ENCODE peak calls at places on chromosomes 11 and 22, in ten cellular contexts. One of them, this sample, is unnamed.

GRCh38 chr11:102139081-102139498 is 28.8 kb downstream of the YAP1 start:
- DNase-seq in GM13977: no peak
- DNase-seq in chondrocyte: no peak
- DNase-seq in BJ: peak
- DNase-seq in tibial artery: peak
- DNase-seq in neural crest cell: no peak
- DNase-seq in fibroblast of mammary gland: peak
- DNase-seq in AG09309: peak
- DNase-seq in psoas muscle: no peak
- DNase-seq in PC-3: peak
- DNase-seq in this sample: no peak

GRCh38 chr11:131504199-131504949 is 134.0 kb downstream of the NTM start:
- DNase-seq in GM13977: no peak
- DNase-seq in chondrocyte: no peak
- DNase-seq in BJ: no peak
- DNase-seq in tibial artery: no peak
- DNase-seq in neural crest cell: peak
- DNase-seq in fibroblast of mammary gland: no peak
- DNase-seq in AG09309: no peak
- DNase-seq in psoas muscle: peak
- DNase-seq in PC-3: peak
- DNase-seq in this sample: no peak

GRCh38 chr11:127345819-127346459 is 345.4 kb upstream of the KIRREL3 start:
- DNase-seq in GM13977: peak
- DNase-seq in chondrocyte: no peak
- DNase-seq in BJ: no peak
- DNase-seq in tibial artery: no peak
- DNase-seq in neural crest cell: peak
- DNase-seq in fibroblast of mammary gland: peak
- DNase-seq in AG09309: no peak
- DNase-seq in psoas muscle: no peak
- DNase-seq in PC-3: peak
- DNase-seq in this sample: no peak

GRCh38 chr22:21573750-21574494 is 6.4 kb downstream of the UBE2L3 start:
- DNase-seq in GM13977: no peak
- DNase-seq in chondrocyte: no peak
- DNase-seq in BJ: no peak
- DNase-seq in tibial artery: no peak
- DNase-seq in neural crest cell: no peak
- DNase-seq in fibroblast of mammary gland: no peak
- DNase-seq in AG09309: no peak
- DNase-seq in psoas muscle: no peak
- DNase-seq in PC-3: no peak
- DNase-seq in this sample: no peak

GRCh38 chr11:14380947-14381555 is 22.1 kb upstream of the RRAS2 start:
- DNase-seq in GM13977: no peak
- DNase-seq in chondrocyte: peak
- DNase-seq in BJ: no peak
- DNase-seq in tibial artery: peak
- DNase-seq in neural crest cell: peak
- DNase-seq in fibroblast of mammary gland: no peak
- DNase-seq in AG09309: no peak
- DNase-seq in psoas muscle: peak
- DNase-seq in PC-3: peak
- DNase-seq in this sample: no peak

GRCh38 chr11:65310756-65311155 is 3.9 kb upstream of the CDC42EP2 start:
- DNase-seq in GM13977: no peak
- DNase-seq in chondrocyte: no peak
- DNase-seq in BJ: no peak
- DNase-seq in tibial artery: no peak
- DNase-seq in neural crest cell: no peak
- DNase-seq in fibroblast of mammary gland: peak
- DNase-seq in AG09309: no peak
- DNase-seq in psoas muscle: peak
- DNase-seq in PC-3: no peak
- DNase-seq in this sample: no peak

GRCh38 chr11:68012843-68013610 is 2.9 kb downstream of the ALDH3B1 start:
- DNase-seq in GM13977: no peak
- DNase-seq in chondrocyte: no peak
- DNase-seq in BJ: peak
- DNase-seq in tibial artery: peak
- DNase-seq in neural crest cell: no peak
- DNase-seq in fibroblast of mammary gland: peak
- DNase-seq in AG09309: peak
- DNase-seq in psoas muscle: no peak
- DNase-seq in PC-3: peak
- DNase-seq in this sample: peak

GRCh38 chr11:83778598-83778997 is 492.4 kb upstream of the CCDC90B start:
- DNase-seq in GM13977: no peak
- DNase-seq in chondrocyte: no peak
- DNase-seq in BJ: no peak
- DNase-seq in tibial artery: no peak
- DNase-seq in neural crest cell: no peak
- DNase-seq in fibroblast of mammary gland: no peak
- DNase-seq in AG09309: no peak
- DNase-seq in psoas muscle: no peak
- DNase-seq in PC-3: peak
- DNase-seq in this sample: no peak

GRCh38 chr11:70167120-70167519 is 36.0 kb upstream of the FADD start:
- DNase-seq in GM13977: no peak
- DNase-seq in chondrocyte: no peak
- DNase-seq in BJ: no peak
- DNase-seq in tibial artery: no peak
- DNase-seq in neural crest cell: no peak
- DNase-seq in fibroblast of mammary gland: no peak
- DNase-seq in AG09309: no peak
- DNase-seq in psoas muscle: no peak
- DNase-seq in PC-3: no peak
- DNase-seq in this sample: no peak

GRCh38 chr22:30822216-30823014 is 127.7 kb downstream of the OSBP2 start:
- DNase-seq in GM13977: no peak
- DNase-seq in chondrocyte: no peak
- DNase-seq in BJ: no peak
- DNase-seq in tibial artery: peak
- DNase-seq in neural crest cell: peak
- DNase-seq in fibroblast of mammary gland: no peak
- DNase-seq in AG09309: no peak
- DNase-seq in psoas muscle: no peak
- DNase-seq in PC-3: no peak
- DNase-seq in this sample: no peak

GRCh38 chr11:765025-765801 is 12.1 kb downstream of the GATD1 start:
- DNase-seq in GM13977: peak
- DNase-seq in chondrocyte: no peak
- DNase-seq in BJ: no peak
- DNase-seq in tibial artery: peak
- DNase-seq in neural crest cell: peak
- DNase-seq in fibroblast of mammary gland: peak
- DNase-seq in AG09309: no peak
- DNase-seq in psoas muscle: peak
- DNase-seq in PC-3: peak
- DNase-seq in this sample: no peak

DNA sequence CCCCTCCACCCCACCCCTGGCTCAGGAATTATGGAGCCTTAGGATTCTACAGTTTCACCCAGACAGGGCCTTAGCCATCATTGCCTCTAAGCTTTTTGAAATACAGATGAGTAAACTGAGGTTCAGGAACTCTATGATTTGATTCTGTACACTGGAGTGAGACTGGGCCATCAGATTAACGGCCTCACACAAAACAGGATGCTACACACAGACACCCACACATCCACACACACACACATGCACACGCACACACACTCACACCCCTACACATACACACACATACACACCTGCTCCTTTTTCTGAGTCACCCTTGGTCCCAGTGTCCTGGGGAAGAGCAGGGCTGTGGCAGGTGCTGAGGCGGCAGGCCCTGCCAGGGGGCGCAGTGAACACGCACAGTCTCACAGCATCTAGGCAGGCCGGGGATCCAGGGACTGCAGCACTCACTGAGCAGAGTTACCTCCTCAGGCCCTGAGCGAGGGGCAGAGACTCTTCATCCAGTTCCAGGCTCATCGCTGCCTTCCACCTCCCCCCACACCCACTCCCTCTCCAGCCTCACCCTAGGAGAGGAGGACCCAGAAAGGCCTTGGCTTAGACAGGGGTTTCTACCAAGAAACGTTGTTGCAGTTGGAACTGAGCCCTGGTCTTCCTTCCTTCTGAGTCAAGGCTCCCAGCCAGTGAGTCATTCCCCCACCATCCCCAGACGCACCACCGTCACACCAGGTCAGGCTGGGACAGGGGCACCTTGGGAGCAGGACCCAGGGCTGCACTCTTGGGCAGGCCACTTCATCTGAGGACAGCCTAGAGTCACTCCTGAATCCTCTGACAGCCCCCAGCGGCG is 89.8 kb upstream of the PARVA start:
- DNase-seq in GM13977: peak
- DNase-seq in chondrocyte: peak
- DNase-seq in BJ: peak
- DNase-seq in tibial artery: peak
- DNase-seq in neural crest cell: peak
- DNase-seq in fibroblast of mammary gland: peak
- DNase-seq in AG09309: peak
- DNase-seq in psoas muscle: peak
- DNase-seq in PC-3: peak
- DNase-seq in this sample: peak
- TF ChIP-seq CTCF in GM13977: no peak
- TF ChIP-seq CTCF in chondrocyte: peak
- TF ChIP-seq CTCF in BJ: peak
- TF ChIP-seq CTCF in tibial artery: peak
- TF ChIP-seq CTCF in neural crest cell: peak
- TF ChIP-seq CTCF in fibroblast of mammary gland: peak
- TF ChIP-seq CTCF in AG09309: peak
- TF ChIP-seq CTCF in psoas muscle: no peak
- TF ChIP-seq CTCF in PC-3: peak
- TF ChIP-seq CTCF in this sample: peak

GRCh38 chr11:100812517-100812916 is 125.4 kb downstream of the ARHGAP42 start:
- DNase-seq in GM13977: no peak
- DNase-seq in chondrocyte: no peak
- DNase-seq in BJ: no peak
- DNase-seq in tibial artery: no peak
- DNase-seq in neural crest cell: no peak
- DNase-seq in fibroblast of mammary gland: no peak
- DNase-seq in AG09309: no peak
- DNase-seq in psoas muscle: no peak
- DNase-seq in PC-3: no peak
- DNase-seq in this sample: no peak

GRCh38 chr11:100816823-100817222 is 129.7 kb downstream of the ARHGAP42 start:
- DNase-seq in GM13977: no peak
- DNase-seq in chondrocyte: no peak
- DNase-seq in BJ: no peak
- DNase-seq in tibial artery: no peak
- DNase-seq in neural crest cell: no peak
- DNase-seq in fibroblast of mammary gland: no peak
- DNase-seq in AG09309: no peak
- DNase-seq in psoas muscle: no peak
- DNase-seq in PC-3: peak
- DNase-seq in this sample: no peak

GRCh38 chr11:100821198-100821597 is 134.1 kb downstream of the ARHGAP42 start:
- DNase-seq in GM13977: no peak
- DNase-seq in chondrocyte: no peak
- DNase-seq in BJ: no peak
- DNase-seq in tibial artery: no peak
- DNase-seq in neural crest cell: no peak
- DNase-seq in fibroblast of mammary gland: no peak
- DNase-seq in AG09309: no peak
- DNase-seq in psoas muscle: no peak
- DNase-seq in PC-3: peak
- DNase-seq in this sample: no peak

GRCh38 chr11:100815787-100816330 is 128.8 kb downstream of the ARHGAP42 start:
- DNase-seq in GM13977: no peak
- DNase-seq in chondrocyte: no peak
- DNase-seq in BJ: no peak
- DNase-seq in tibial artery: no peak
- DNase-seq in neural crest cell: no peak
- DNase-seq in fibroblast of mammary gland: no peak
- DNase-seq in AG09309: no peak
- DNase-seq in psoas muscle: no peak
- DNase-seq in PC-3: no peak
- DNase-seq in this sample: no peak

GRCh38 chr11:100817620-100818019 is 130.5 kb downstream of the ARHGAP42 start:
- DNase-seq in GM13977: no peak
- DNase-seq in chondrocyte: no peak
- DNase-seq in BJ: no peak
- DNase-seq in tibial artery: no peak
- DNase-seq in neural crest cell: no peak
- DNase-seq in fibroblast of mammary gland: no peak
- DNase-seq in AG09309: no peak
- DNase-seq in psoas muscle: no peak
- DNase-seq in PC-3: no peak
- DNase-seq in this sample: no peak
- TF ChIP-seq CTCF in GM13977: no peak
- TF ChIP-seq CTCF in chondrocyte: peak
- TF ChIP-seq CTCF in BJ: no peak
- TF ChIP-seq CTCF in tibial artery: no peak
- TF ChIP-seq CTCF in neural crest cell: no peak
- TF ChIP-seq CTCF in fibroblast of mammary gland: peak
- TF ChIP-seq CTCF in AG09309: peak
- TF ChIP-seq CTCF in psoas muscle: no peak
- TF ChIP-seq CTCF in PC-3: peak
- TF ChIP-seq CTCF in this sample: no peak

GRCh38 chr11:86115542-86116385 is 46.9 kb upstream of the PICALM start:
- DNase-seq in GM13977: no peak
- DNase-seq in chondrocyte: no peak
- DNase-seq in BJ: no peak
- DNase-seq in tibial artery: no peak
- DNase-seq in neural crest cell: no peak
- DNase-seq in fibroblast of mammary gland: peak
- DNase-seq in AG09309: no peak
- DNase-seq in psoas muscle: no peak
- DNase-seq in PC-3: peak
- DNase-seq in this sample: no peak
- TF ChIP-seq CTCF in GM13977: no peak
- TF ChIP-seq CTCF in chondrocyte: peak
- TF ChIP-seq CTCF in BJ: no peak
- TF ChIP-seq CTCF in tibial artery: no peak
- TF ChIP-seq CTCF in neural crest cell: no peak
- TF ChIP-seq CTCF in fibroblast of mammary gland: peak
- TF ChIP-seq CTCF in AG09309: no peak
- TF ChIP-seq CTCF in psoas muscle: no peak
- TF ChIP-seq CTCF in PC-3: peak
- TF ChIP-seq CTCF in this sample: no peak

DNA sequence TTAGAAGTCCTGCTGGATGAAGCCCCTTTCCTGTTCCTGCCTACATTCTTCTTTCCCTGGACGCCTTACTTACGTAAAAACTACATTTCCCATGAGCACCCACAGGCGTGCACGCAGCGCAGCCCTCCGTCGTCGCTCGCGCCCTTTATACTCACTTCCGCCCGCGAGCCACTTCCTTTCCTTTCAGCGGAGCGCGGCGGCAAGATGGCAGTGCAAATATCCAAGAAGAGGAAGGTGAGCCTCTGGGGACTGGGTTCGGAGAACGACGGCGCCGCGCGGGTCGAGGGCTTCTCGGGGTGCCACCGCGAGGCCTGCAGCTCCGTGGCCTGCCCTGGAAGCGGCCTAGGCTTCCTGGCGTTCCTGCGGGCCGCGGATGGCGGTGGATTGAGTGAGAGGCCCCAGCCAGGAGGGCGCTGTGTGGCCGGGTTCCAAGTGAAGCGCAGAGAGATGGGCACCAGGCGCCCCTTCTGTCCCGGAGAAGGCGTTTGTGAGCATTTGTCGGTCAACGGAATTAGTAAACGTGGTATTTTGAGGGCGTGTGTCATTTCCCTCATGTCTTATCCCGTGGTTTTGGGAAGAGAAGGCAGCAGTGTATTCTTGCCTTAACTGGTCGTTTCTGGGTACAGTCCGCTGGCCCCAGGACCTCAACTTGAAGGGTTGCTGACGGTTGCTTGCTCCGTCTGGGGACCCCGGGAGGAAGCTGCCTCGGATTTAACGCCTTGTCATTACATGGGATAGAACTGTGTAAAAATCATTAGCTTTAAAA is at the start of gene RPS3:
- DNase-seq in GM13977: peak
- DNase-seq in chondrocyte: peak
- DNase-seq in BJ: peak
- DNase-seq in tibial artery: peak
- DNase-seq in neural crest cell: peak
- DNase-seq in fibroblast of mammary gland: peak
- DNase-seq in AG09309: peak
- DNase-seq in psoas muscle: peak
- DNase-seq in PC-3: peak
- DNase-seq in this sample: peak
- TF ChIP-seq CTCF in GM13977: peak
- TF ChIP-seq CTCF in chondrocyte: peak
- TF ChIP-seq CTCF in BJ: peak
- TF ChIP-seq CTCF in tibial artery: no peak
- TF ChIP-seq CTCF in neural crest cell: no peak
- TF ChIP-seq CTCF in fibroblast of mammary gland: no peak
- TF ChIP-seq CTCF in AG09309: no peak
- TF ChIP-seq CTCF in psoas muscle: peak
- TF ChIP-seq CTCF in PC-3: peak
- TF ChIP-seq CTCF in this sample: peak